ENCODE peak calls at places on chromosomes 6 and 20, in ten cellular contexts. One of them, this sample, is unnamed.
A peak's percentile ranks its signal among the peaks of the same experiment; 100 is the strongest.

GRCh38 chr6:116511424-116512131 is at the start of gene CALHM5:
- DNase-seq in Calu3: peak; percentile 67
- DNase-seq in heart right ventricle: peak; percentile 58
- DNase-seq in PC-3: peak; percentile 83
- DNase-seq in testis: peak; percentile 66
- DNase-seq in neural crest cell: no peak
- DNase-seq in glutamatergic neuron: no peak
- DNase-seq in natural killer cell: no peak
- DNase-seq in Panc1: peak; percentile 54
- DNase-seq in left lung: no peak
- DNase-seq in this sample: no peak

GRCh38 chr6:150079604-150080003 is 10.7 kb upstream of the ULBP3 start:
- DNase-seq in Calu3: no peak
- DNase-seq in heart right ventricle: no peak
- DNase-seq in PC-3: peak; percentile 10
- DNase-seq in testis: no peak
- DNase-seq in neural crest cell: no peak
- DNase-seq in glutamatergic neuron: no peak
- DNase-seq in natural killer cell: no peak
- DNase-seq in Panc1: no peak
- DNase-seq in left lung: no peak
- DNase-seq in this sample: no peak

GRCh38 chr20:7449269-7449668 is 491.0 kb downstream of the HAO1 start:
- DNase-seq in Calu3: no peak
- DNase-seq in heart right ventricle: no peak
- DNase-seq in PC-3: no peak
- DNase-seq in testis: no peak
- DNase-seq in neural crest cell: no peak
- DNase-seq in glutamatergic neuron: no peak
- DNase-seq in natural killer cell: no peak
- DNase-seq in Panc1: no peak
- DNase-seq in left lung: no peak
- DNase-seq in this sample: no peak

GRCh38 chr6:161833099-161833860 is 559.4 kb upstream of the AGPAT4 start:
- DNase-seq in Calu3: no peak
- DNase-seq in heart right ventricle: no peak
- DNase-seq in PC-3: no peak
- DNase-seq in testis: no peak
- DNase-seq in neural crest cell: no peak
- DNase-seq in glutamatergic neuron: no peak
- DNase-seq in natural killer cell: no peak
- DNase-seq in Panc1: no peak
- DNase-seq in left lung: no peak
- DNase-seq in this sample: no peak

GRCh38 chr6:3380344-3381232 is 76.3 kb downstream of the SLC22A23 start:
- DNase-seq in Calu3: peak; percentile 60
- DNase-seq in heart right ventricle: no peak
- DNase-seq in PC-3: peak; percentile 78
- DNase-seq in testis: no peak
- DNase-seq in neural crest cell: no peak
- DNase-seq in glutamatergic neuron: no peak
- DNase-seq in natural killer cell: no peak
- DNase-seq in Panc1: no peak
- DNase-seq in left lung: peak; percentile 82
- DNase-seq in this sample: no peak

GRCh38 chr20:32589256-32589655 is 4.1 kb upstream of the NOL4L start:
- DNase-seq in Calu3: peak; percentile 46
- DNase-seq in heart right ventricle: no peak
- DNase-seq in PC-3: peak; percentile 70
- DNase-seq in testis: no peak
- DNase-seq in neural crest cell: no peak
- DNase-seq in glutamatergic neuron: no peak
- DNase-seq in natural killer cell: no peak
- DNase-seq in Panc1: no peak
- DNase-seq in left lung: no peak
- DNase-seq in this sample: no peak

GRCh38 chr6:145669627-145670034 is 65.7 kb downstream of the EPM2A start:
- DNase-seq in Calu3: no peak
- DNase-seq in heart right ventricle: no peak
- DNase-seq in PC-3: peak; percentile 70
- DNase-seq in testis: no peak
- DNase-seq in neural crest cell: no peak
- DNase-seq in glutamatergic neuron: no peak
- DNase-seq in natural killer cell: no peak
- DNase-seq in Panc1: no peak
- DNase-seq in left lung: no peak
- DNase-seq in this sample: no peak

GRCh38 chr20:54525906-54526596 is 50.7 kb downstream of the DOK5 start:
- DNase-seq in Calu3: no peak
- DNase-seq in heart right ventricle: no peak
- DNase-seq in PC-3: no peak
- DNase-seq in testis: no peak
- DNase-seq in neural crest cell: no peak
- DNase-seq in glutamatergic neuron: no peak
- DNase-seq in natural killer cell: no peak
- DNase-seq in Panc1: no peak
- DNase-seq in left lung: no peak
- DNase-seq in this sample: no peak

GRCh38 chr6:26250806-26251075 is 114.3 kb upstream of the BTN3A2 start:
- DNase-seq in Calu3: no peak
- DNase-seq in heart right ventricle: peak; percentile 18
- DNase-seq in PC-3: no peak
- DNase-seq in testis: peak; percentile 49
- DNase-seq in neural crest cell: no peak
- DNase-seq in glutamatergic neuron: no peak
- DNase-seq in natural killer cell: no peak
- DNase-seq in Panc1: no peak
- DNase-seq in left lung: no peak
- DNase-seq in this sample: no peak

GRCh38 chr20:59743767-59744485 is 139.6 kb downstream of the PHACTR3 start:
- DNase-seq in Calu3: peak; percentile 72
- DNase-seq in heart right ventricle: no peak
- DNase-seq in PC-3: peak; percentile 27
- DNase-seq in testis: no peak
- DNase-seq in neural crest cell: no peak
- DNase-seq in glutamatergic neuron: peak; percentile 75
- DNase-seq in natural killer cell: no peak
- DNase-seq in Panc1: no peak
- DNase-seq in left lung: no peak
- DNase-seq in this sample: no peak

DNA sequence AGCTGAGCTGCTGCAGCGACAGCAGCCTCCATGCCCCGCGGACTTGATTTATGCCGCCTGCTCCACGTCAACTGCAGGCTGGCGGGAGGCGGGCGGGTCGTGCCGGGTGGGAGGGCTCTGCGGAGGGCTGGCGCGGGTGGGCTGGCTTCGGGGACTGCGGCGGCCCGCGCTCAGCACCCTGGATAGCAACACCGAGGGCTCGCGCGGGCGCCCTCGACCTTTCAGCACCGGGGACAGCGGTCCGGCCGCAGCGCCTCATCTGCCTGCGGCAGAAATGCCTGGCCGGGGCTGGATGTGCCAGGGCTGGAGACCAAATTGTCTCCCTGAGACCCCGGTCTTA is 792 bp downstream of the SNAP25 start:
- DNase-seq in Calu3: peak; percentile 78
- DNase-seq in heart right ventricle: peak; percentile 66
- DNase-seq in PC-3: peak; percentile 70
- DNase-seq in testis: peak; percentile 90
- DNase-seq in neural crest cell: peak; percentile 91
- DNase-seq in glutamatergic neuron: peak; percentile 85
- DNase-seq in natural killer cell: peak; percentile 78
- DNase-seq in Panc1: no peak
- DNase-seq in left lung: peak; percentile 88
- DNase-seq in this sample: peak; percentile 90
- TF ChIP-seq CTCF in Calu3: no peak
- TF ChIP-seq CTCF in heart right ventricle: no peak
- TF ChIP-seq CTCF in PC-3: no peak
- TF ChIP-seq CTCF in testis: no peak
- TF ChIP-seq CTCF in neural crest cell: no peak
- TF ChIP-seq CTCF in glutamatergic neuron: no peak
- TF ChIP-seq CTCF in natural killer cell: no peak
- TF ChIP-seq CTCF in Panc1: no peak
- TF ChIP-seq CTCF in left lung: no peak
- TF ChIP-seq CTCF in this sample: no peak

DNA sequence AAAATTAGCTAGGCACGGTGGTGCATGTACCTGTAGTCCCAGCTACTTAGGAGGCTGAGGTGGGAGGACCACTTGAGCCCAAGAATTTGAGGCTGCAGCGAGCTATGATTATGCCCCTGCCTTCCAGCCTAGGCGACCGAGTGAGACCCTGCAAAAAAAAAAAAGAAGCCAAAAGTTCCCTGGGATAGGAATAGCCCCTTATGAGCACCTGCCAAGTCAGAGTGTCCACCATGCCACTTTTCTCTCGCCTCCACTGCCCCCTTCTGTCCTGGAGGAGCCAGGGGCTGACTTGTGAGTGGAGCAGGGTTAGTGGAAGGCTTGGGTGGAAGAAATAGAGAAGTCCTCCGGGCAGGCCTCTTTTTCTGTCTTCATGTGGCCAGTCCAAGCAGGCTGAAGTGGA is 12.1 kb upstream of the DDX27 start:
- DNase-seq in Calu3: peak; percentile 27
- DNase-seq in heart right ventricle: no peak
- DNase-seq in PC-3: peak; percentile 44
- DNase-seq in testis: peak; percentile 43
- DNase-seq in neural crest cell: no peak
- DNase-seq in glutamatergic neuron: no peak
- DNase-seq in natural killer cell: no peak
- DNase-seq in Panc1: no peak
- DNase-seq in left lung: no peak
- DNase-seq in this sample: no peak
- TF ChIP-seq CTCF in Calu3: peak; percentile 31
- TF ChIP-seq CTCF in heart right ventricle: no peak
- TF ChIP-seq CTCF in PC-3: peak; percentile 59
- TF ChIP-seq CTCF in testis: no peak
- TF ChIP-seq CTCF in neural crest cell: no peak
- TF ChIP-seq CTCF in glutamatergic neuron: no peak
- TF ChIP-seq CTCF in natural killer cell: no peak
- TF ChIP-seq CTCF in Panc1: no peak
- TF ChIP-seq CTCF in left lung: no peak
- TF ChIP-seq CTCF in this sample: no peak

DNA sequence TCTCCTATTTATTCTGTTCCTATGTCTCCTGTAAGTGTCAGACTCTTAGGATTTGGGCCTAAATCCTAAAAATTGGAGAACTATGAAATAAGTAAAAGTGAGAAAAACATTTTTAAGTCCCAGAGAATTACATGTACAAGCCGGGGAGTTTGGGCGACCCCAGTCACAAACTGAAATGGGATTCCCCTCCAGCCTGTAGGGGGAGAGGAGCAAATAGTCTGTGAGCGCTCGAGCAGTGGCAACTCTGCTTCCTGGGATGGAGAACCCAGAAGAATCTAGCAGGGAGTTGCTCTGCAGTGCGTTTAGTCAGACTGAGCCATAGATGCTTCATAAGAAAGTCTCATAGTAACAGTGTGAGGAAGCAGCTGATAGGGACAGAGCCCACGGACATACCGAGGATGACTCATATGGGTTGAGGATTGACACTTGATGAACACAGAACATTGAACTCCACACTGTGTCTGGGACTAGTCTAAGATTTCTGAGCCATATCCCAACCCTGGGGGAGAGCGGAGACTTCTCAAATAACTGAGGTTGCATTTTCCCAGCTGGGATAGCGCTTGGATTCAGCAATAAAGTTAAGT is 437.2 kb downstream of the BCKDHB start:
- DNase-seq in Calu3: no peak
- DNase-seq in heart right ventricle: no peak
- DNase-seq in PC-3: peak; percentile 49
- DNase-seq in testis: no peak
- DNase-seq in neural crest cell: no peak
- DNase-seq in glutamatergic neuron: no peak
- DNase-seq in natural killer cell: no peak
- DNase-seq in Panc1: no peak
- DNase-seq in left lung: no peak
- DNase-seq in this sample: no peak
- TF ChIP-seq CTCF in Calu3: no peak
- TF ChIP-seq CTCF in heart right ventricle: no peak
- TF ChIP-seq CTCF in PC-3: no peak
- TF ChIP-seq CTCF in testis: no peak
- TF ChIP-seq CTCF in neural crest cell: no peak
- TF ChIP-seq CTCF in glutamatergic neuron: no peak
- TF ChIP-seq CTCF in natural killer cell: no peak
- TF ChIP-seq CTCF in Panc1: no peak
- TF ChIP-seq CTCF in left lung: no peak
- TF ChIP-seq CTCF in this sample: no peak

GRCh38 chr20:41340327-41341055 is at the start of gene LPIN3:
- DNase-seq in Calu3: peak; percentile 96
- DNase-seq in heart right ventricle: peak; percentile 89
- DNase-seq in PC-3: peak; percentile 98
- DNase-seq in testis: peak; percentile 88
- DNase-seq in neural crest cell: peak; percentile 68
- DNase-seq in glutamatergic neuron: peak; percentile 85
- DNase-seq in natural killer cell: no peak
- DNase-seq in Panc1: no peak
- DNase-seq in left lung: peak; percentile 90
- DNase-seq in this sample: peak; percentile 85
- TF ChIP-seq CTCF in Calu3: no peak
- TF ChIP-seq CTCF in heart right ventricle: no peak
- TF ChIP-seq CTCF in PC-3: no peak
- TF ChIP-seq CTCF in testis: no peak
- TF ChIP-seq CTCF in neural crest cell: no peak
- TF ChIP-seq CTCF in glutamatergic neuron: peak; percentile 71
- TF ChIP-seq CTCF in natural killer cell: peak; percentile 28
- TF ChIP-seq CTCF in Panc1: no peak
- TF ChIP-seq CTCF in left lung: no peak
- TF ChIP-seq CTCF in this sample: no peak

DNA sequence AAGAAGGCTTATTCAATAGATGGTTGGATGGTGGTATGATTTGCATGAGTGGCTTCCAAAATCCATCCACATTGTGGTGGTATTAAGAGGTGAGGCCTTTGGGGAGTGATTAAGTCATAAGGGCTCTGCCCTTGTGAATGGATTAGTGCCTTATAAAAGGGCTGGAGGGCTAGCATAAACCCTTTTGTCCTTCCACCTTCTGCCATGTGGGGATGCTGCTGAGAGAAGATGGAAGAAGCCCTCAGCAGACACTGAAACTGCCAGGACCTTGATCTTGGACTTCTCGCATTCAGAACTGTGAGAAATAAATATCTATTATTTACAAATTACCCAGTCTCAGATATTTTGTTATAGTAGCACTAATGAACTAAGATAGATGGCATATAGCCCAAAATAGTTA is 27.8 kb upstream of the SRPK1 start:
- DNase-seq in Calu3: no peak
- DNase-seq in heart right ventricle: no peak
- DNase-seq in PC-3: peak; percentile 48
- DNase-seq in testis: no peak
- DNase-seq in neural crest cell: peak; percentile 12
- DNase-seq in glutamatergic neuron: peak; percentile 29
- DNase-seq in natural killer cell: no peak
- DNase-seq in Panc1: no peak
- DNase-seq in left lung: no peak
- DNase-seq in this sample: no peak
- TF ChIP-seq CTCF in Calu3: no peak
- TF ChIP-seq CTCF in heart right ventricle: no peak
- TF ChIP-seq CTCF in PC-3: peak; percentile 52
- TF ChIP-seq CTCF in testis: no peak
- TF ChIP-seq CTCF in neural crest cell: peak; percentile 26
- TF ChIP-seq CTCF in glutamatergic neuron: no peak
- TF ChIP-seq CTCF in natural killer cell: no peak
- TF ChIP-seq CTCF in Panc1: peak; percentile 58
- TF ChIP-seq CTCF in left lung: no peak
- TF ChIP-seq CTCF in this sample: peak; percentile 11

This sample was measured in progenitor cell of endocrine pancreas.